ENCODE peak calls at places on chromosomes 6 and 20, in nine cellular contexts. V is ovary; G is tibial artery; Y is spleen; R is naive thymus-derived CD4-positive, alpha-beta T cell; C is cardiac muscle cell; O is right atrium auricular region; Z is keratinocyte; Q is IMR-90. W is an unnamed sample. For H3K4me1 and H3K36me3, the result is how much of the 10 kb centered on the place peaks cover.

GRCh38 chr6:135820340-135820739 is 31.2 kb upstream of the PDE7B start:
- DNase-seq in O (no peak), G (no peak), Y (no peak), V (no peak), C (no peak), Q (no peak), Z (no peak), R (no peak), W (no peak)

GRCh38 chr6:105601541-105602174 is 198.8 kb upstream of the PREP start:
- DNase-seq in Z (peak), Q (peak), V (no peak), G (peak), C (peak), Y (no peak), R (no peak), O (peak), W (peak)

GRCh38 chr6:75268121-75268987 is 16.2 kb downstream of the TMEM30A start:
- DNase-seq in Q (peak), Z (no peak), C (no peak), V (no peak), G (no peak), O (no peak), Y (no peak), R (no peak), W (no peak)

GRCh38 chr6:159761135-159761872 is 541 bp upstream of the ACAT2 start:
- DNase-seq in Z (no peak), R (no peak), G (peak), Q (no peak), C (peak), O (no peak), V (no peak), Y (peak), W (no peak)

GRCh38 chr6:128491643-128492206 is 28.7 kb downstream of the PTPRK start:
- DNase-seq in Z (no peak), V (peak), G (no peak), Y (no peak), Q (peak), C (peak), O (no peak), R (no peak), W (no peak)

GRCh38 chr6:107064579-107065065 is 36.6 kb downstream of the MTRES1 start:
- DNase-seq in Z (no peak), R (no peak), Q (peak), O (no peak), Y (no peak), G (no peak), C (peak), V (peak), W (peak)

GRCh38 chr20:57908691-57909090 is 198.9 kb upstream of the PMEPA1 start:
- DNase-seq in R (no peak), Z (no peak), C (no peak), O (no peak), G (peak), Q (no peak), V (no peak), Y (no peak), W (no peak)

GRCh38 chr6:168198302-168199180 is 119.5 kb upstream of the FRMD1 start:
- DNase-seq in C (no peak), R (no peak), O (no peak), Y (no peak), G (peak), Q (no peak), V (no peak), Z (no peak), W (no peak)

GRCh38 chr6:125818225-125818657 is 27.5 kb downstream of the NCOA7 start:
- DNase-seq in O (no peak), Q (peak), G (no peak), R (no peak), C (no peak), Z (no peak), V (no peak), Y (no peak), W (no peak)

GRCh38 chr6:142863981-142864380 is 81.0 kb downstream of the HIVEP2 start:
- DNase-seq in Y (no peak), R (no peak), G (no peak), C (no peak), O (no peak), Q (no peak), V (no peak), Z (no peak), W (no peak)

GRCh38 chr6:90217621-90218496 is 78.8 kb downstream of the BACH2 start:
- DNase-seq in G (no peak), Q (no peak), O (peak), C (no peak), V (no peak), Y (no peak), R (peak), Z (no peak), W (peak)

GRCh38 chr20:58922036-58922435 is 59.0 kb upstream of the NELFCD start:
- DNase-seq in O (no peak), C (no peak), Y (no peak), Z (no peak), R (no peak), G (no peak), Q (no peak), V (no peak), W (no peak)

GRCh38 chr6:2037230-2037926 is 208.0 kb downstream of the GMDS start:
- DNase-seq in C (peak), G (no peak), Q (peak), R (peak), O (no peak), Y (no peak), V (no peak), Z (no peak), W (no peak)

GRCh38 chr20:24863356-24863755 is 85.7 kb upstream of the CST7 start:
- DNase-seq in Z (no peak), O (no peak), C (peak), V (no peak), G (no peak), R (no peak), Y (no peak), Q (peak), W (no peak)

GRCh38 chr6:75103411-75103810 is 102.4 kb downstream of the COL12A1 start:
- DNase-seq in Y (no peak), Z (no peak), C (no peak), G (no peak), Q (no peak), R (no peak), V (no peak), O (no peak), W (no peak)

GRCh38 chr20:1664911-1665310 is 7.3 kb upstream of the SIRPG start:
- DNase-seq in G (no peak), C (no peak), Y (peak), Z (no peak), V (no peak), R (peak), Q (no peak), O (no peak), W (no peak)

GRCh38 chr6:19866900-19867627 is 29.9 kb downstream of the ID4 start:
- DNase-seq in V (no peak), O (no peak), Y (no peak), C (peak), R (no peak), Q (peak), Z (peak), G (no peak), W (no peak)

GRCh38 chr20:36607586-36608387 is 2.2 kb downstream of the RAB5IF start:
- DNase-seq in Y (no peak), Z (no peak), G (no peak), C (no peak), R (no peak), O (no peak), V (no peak), Q (no peak), W (no peak)

GRCh38 chr20:40689943-40690835 is 1.2 kb upstream of the MAFB start:
- DNase-seq in O (peak), R (peak), G (peak), C (peak), Q (peak), Y (peak), Z (peak), V (peak), W (peak)

GRCh38 chr6:46926481-46926880 is 4.7 kb upstream of the ADGRF5 start:
- DNase-seq in R (no peak), G (no peak), V (no peak), Z (no peak), Y (no peak), C (peak), Q (peak), O (no peak), W (no peak)

GRCh38 chr6:92967352-92967751 is 452.0 kb downstream of the EPHA7 start:
- DNase-seq in O (no peak), Y (no peak), G (no peak), R (no peak), Q (no peak), Z (no peak), C (no peak), V (no peak), W (no peak)
- H3K4me1 ChIP-seq in O (under half), Y (under half), G (under half), R (under half), Q (under half), Z (under half), C (under half), V (under half), W (under half)

GRCh38 chr6:147322299-147323162 is 118.3 kb downstream of the STXBP5 start:
- DNase-seq in O (no peak), Q (peak), G (no peak), V (no peak), Z (no peak), R (peak), Y (no peak), C (peak), W (no peak)
- H3K36me3 ChIP-seq in O (under half), Q (under half), G (under half), V (under half), Z (under half), R (under half), Y (under half), C (under half), W (under half)

GRCh38 chr6:117495873-117496272 is 13.4 kb downstream of the DCBLD1 start:
- DNase-seq in Q (peak), Z (no peak), Y (no peak), V (no peak), G (no peak), C (no peak), R (no peak), O (no peak), W (no peak)

GRCh38 chr6:117495425-117495824 is 13.0 kb downstream of the DCBLD1 start:
- DNase-seq in R (no peak), G (no peak), Y (no peak), Z (no peak), O (no peak), C (no peak), Q (no peak), V (no peak), W (no peak)

GRCh38 chr6:117496383-117496990 is 14.0 kb downstream of the DCBLD1 start:
- DNase-seq in R (no peak), Z (peak), Q (peak), G (no peak), O (no peak), Y (no peak), V (no peak), C (peak), W (no peak)

GRCh38 chr6:117498159-117498558 is 15.7 kb downstream of the DCBLD1 start:
- DNase-seq in O (no peak), Y (no peak), V (no peak), G (no peak), Z (no peak), C (peak), R (no peak), Q (peak), W (no peak)

GRCh38 chr6:117497237-117497636 is 14.8 kb downstream of the DCBLD1 start:
- DNase-seq in C (no peak), G (no peak), Y (no peak), R (no peak), O (no peak), Q (no peak), Z (no peak), V (no peak), W (no peak)
- H3K4me1 ChIP-seq in C (under half), G (under half), Y (under half), R (under half), O (under half), Q (under half), Z (under half), V (under half), W (under half)

GRCh38 chr20:63664861-63665594 is 6.9 kb downstream of the RTEL1 start:
- DNase-seq in Q (no peak), V (no peak), Z (no peak), Y (no peak), C (peak), O (no peak), G (no peak), R (no peak), W (no peak)

GRCh38 chr20:63664143-63664851 is 6.2 kb downstream of the RTEL1 start:
- DNase-seq in Q (no peak), O (no peak), V (no peak), Y (no peak), C (no peak), G (no peak), Z (no peak), R (no peak), W (no peak)

GRCh38 chr20:63667858-63668257 is 9.7 kb downstream of the RTEL1 start:
- DNase-seq in V (no peak), G (no peak), Z (no peak), C (no peak), Y (no peak), R (no peak), O (no peak), Q (no peak), W (no peak)

GRCh38 chr20:63663332-63664066 is 5.4 kb downstream of the RTEL1 start:
- DNase-seq in Y (no peak), Q (no peak), Z (no peak), R (no peak), O (no peak), C (no peak), G (no peak), V (no peak), W (no peak)

DNA sequence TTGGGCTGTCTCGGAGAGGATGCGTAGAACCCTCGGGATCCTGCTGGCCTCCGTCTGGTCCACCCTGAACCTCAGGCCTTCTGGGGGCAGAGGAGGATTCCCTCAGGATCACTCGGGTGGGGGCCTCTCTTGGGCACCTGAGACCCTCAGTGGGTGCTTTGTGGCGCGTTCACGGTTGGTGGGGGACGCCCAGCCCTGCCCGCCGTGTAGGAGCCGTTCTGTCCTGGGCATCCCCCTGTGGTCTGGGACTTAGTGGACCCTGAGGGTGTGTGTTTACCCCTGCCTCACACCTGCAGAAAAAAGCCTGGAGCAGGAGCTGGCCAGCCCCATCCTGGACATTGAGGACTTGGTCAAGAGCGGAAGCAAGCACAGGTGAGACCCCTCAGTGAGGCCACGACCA is 7.6 kb downstream of the RTEL1 start:
- DNase-seq in V (no peak), Z (no peak), O (no peak), Q (no peak), Y (no peak), R (no peak), C (no peak), G (no peak), W (no peak)
- H3K36me3 ChIP-seq in V (under half), Z (under half), O (under half), Q (half or more), Y (half or more), R (under half), C (under half), G (under half), W (half or more)

GRCh38 chr20:3128585-3128984 is 31.1 kb downstream of the FASTKD5 start:
- DNase-seq in C (no peak), R (no peak), O (no peak), Y (no peak), Z (no peak), G (no peak), Q (no peak), V (no peak), W (no peak)
- H3K4me1 ChIP-seq in C (under half), R (under half), O (under half), Y (under half), Z (under half), G (under half), Q (under half), V (under half), W (under half)